ENCODE peak calls at places on chromosomes 3 and 15, in seven cellular contexts. One of them, this sample, is unnamed.
A peak's percentile ranks its signal among the peaks of the same experiment; 100 is the strongest.

GRCh38 chr3:97970131-97970530 is 2.1 kb downstream of the RIOX2 start:
- DNase-seq in NCI-H226: no peak
- DNase-seq in germinal center: no peak
- DNase-seq in activated CD4-positive, alpha-beta T cell treated with anti-CD3 and anti-CD28 coated beads for 48 hours: no peak
- DNase-seq in NCI-H524: peak; percentile 37
- DNase-seq in amniotic stem cell: no peak
- DNase-seq in left ventricle myocardium inferior: no peak
- DNase-seq in this sample: no peak

GRCh38 chr3:170524072-170524471 is 61.8 kb downstream of the SLC7A14 start:
- DNase-seq in NCI-H226: peak; percentile 16
- DNase-seq in germinal center: no peak
- DNase-seq in activated CD4-positive, alpha-beta T cell treated with anti-CD3 and anti-CD28 coated beads for 48 hours: no peak
- DNase-seq in NCI-H524: no peak
- DNase-seq in amniotic stem cell: no peak
- DNase-seq in left ventricle myocardium inferior: no peak
- DNase-seq in this sample: no peak

GRCh38 chr3:136728918-136729317 is 23.3 kb downstream of the STAG1 start:
- DNase-seq in NCI-H226: no peak
- DNase-seq in germinal center: no peak
- DNase-seq in activated CD4-positive, alpha-beta T cell treated with anti-CD3 and anti-CD28 coated beads for 48 hours: no peak
- DNase-seq in NCI-H524: no peak
- DNase-seq in amniotic stem cell: peak; percentile 39
- DNase-seq in left ventricle myocardium inferior: no peak
- DNase-seq in this sample: peak; percentile 93

GRCh38 chr15:57114070-57114469 is 195.6 kb downstream of the TCF12 start:
- DNase-seq in NCI-H226: peak; percentile 42
- DNase-seq in germinal center: no peak
- DNase-seq in activated CD4-positive, alpha-beta T cell treated with anti-CD3 and anti-CD28 coated beads for 48 hours: no peak
- DNase-seq in NCI-H524: no peak
- DNase-seq in amniotic stem cell: no peak
- DNase-seq in left ventricle myocardium inferior: no peak
- DNase-seq in this sample: no peak

GRCh38 chr3:197458179-197458707 is 97.5 kb downstream of the BDH1 start:
- DNase-seq in NCI-H226: no peak
- DNase-seq in germinal center: peak; percentile 28
- DNase-seq in activated CD4-positive, alpha-beta T cell treated with anti-CD3 and anti-CD28 coated beads for 48 hours: peak; percentile 65
- DNase-seq in NCI-H524: no peak
- DNase-seq in amniotic stem cell: no peak
- DNase-seq in left ventricle myocardium inferior: no peak
- DNase-seq in this sample: no peak

GRCh38 chr3:129795596-129795995 is 97.9 kb downstream of the TMCC1 start:
- DNase-seq in NCI-H226: peak; percentile 82
- DNase-seq in germinal center: no peak
- DNase-seq in activated CD4-positive, alpha-beta T cell treated with anti-CD3 and anti-CD28 coated beads for 48 hours: no peak
- DNase-seq in NCI-H524: no peak
- DNase-seq in amniotic stem cell: no peak
- DNase-seq in left ventricle myocardium inferior: no peak
- DNase-seq in this sample: peak; percentile 3

GRCh38 chr3:52014613-52015012 is 18.9 kb upstream of the RPL29 start:
- DNase-seq in NCI-H226: no peak
- DNase-seq in germinal center: no peak
- DNase-seq in activated CD4-positive, alpha-beta T cell treated with anti-CD3 and anti-CD28 coated beads for 48 hours: no peak
- DNase-seq in NCI-H524: peak; percentile 78
- DNase-seq in amniotic stem cell: no peak
- DNase-seq in left ventricle myocardium inferior: no peak
- DNase-seq in this sample: peak; percentile 9

GRCh38 chr3:100401674-100402036 is 316 bp downstream of the LNP1 start:
- DNase-seq in NCI-H226: no peak
- DNase-seq in germinal center: peak; percentile 15
- DNase-seq in activated CD4-positive, alpha-beta T cell treated with anti-CD3 and anti-CD28 coated beads for 48 hours: peak; percentile 69
- DNase-seq in NCI-H524: peak; percentile 88
- DNase-seq in amniotic stem cell: no peak
- DNase-seq in left ventricle myocardium inferior: peak; percentile 28
- DNase-seq in this sample: no peak

GRCh38 chr3:194399874-194400411 is 877 bp upstream of the GP5 start:
- DNase-seq in NCI-H226: no peak
- DNase-seq in germinal center: no peak
- DNase-seq in activated CD4-positive, alpha-beta T cell treated with anti-CD3 and anti-CD28 coated beads for 48 hours: no peak
- DNase-seq in NCI-H524: no peak
- DNase-seq in amniotic stem cell: no peak
- DNase-seq in left ventricle myocardium inferior: no peak
- DNase-seq in this sample: no peak